ENCODE peak calls at places on chromosomes 3 and 15, in nine cellular contexts. F is stomach, X is T-helper 1 cell, N is Caki2, V is NCI-H1694 treated with DMSO at 0.1 percent for 48 hours, W is caudate nucleus, M is left kidney, L is cortex of kidney, A is dermis microvascular lymphatic vessel endothelial cell. P is an unnamed sample.

GRCh38 chr15:57031605-57032004 is 113.2 kb downstream of the TCF12 start:
- DNase-seq in A (peak), M (peak), V (no peak), L (no peak), X (no peak), F (no peak), W (no peak), N (peak), P (no peak)

GRCh38 chr15:70387086-70387485 is 289.4 kb upstream of the TLE3 start:
- DNase-seq in F (no peak), W (no peak), M (no peak), V (no peak), L (no peak), N (no peak), A (no peak), X (no peak), P (no peak)

GRCh38 chr3:58874248-58874741 is 175.5 kb downstream of the CFAP20DC start:
- DNase-seq in W (no peak), X (no peak), F (no peak), V (no peak), L (no peak), N (no peak), A (no peak), M (no peak), P (no peak)

GRCh38 chr15:62932436-62932835 is 110.1 kb upstream of the TPM1 start:
- DNase-seq in X (no peak), N (no peak), A (no peak), M (no peak), F (no peak), V (no peak), W (no peak), L (no peak), P (no peak)

GRCh38 chr3:79367066-79367465 is 400.7 kb downstream of the ROBO1 start:
- DNase-seq in W (no peak), M (no peak), X (no peak), L (no peak), A (no peak), V (no peak), F (no peak), N (no peak), P (no peak)

GRCh38 chr3:140206196-140207040 is 271.4 kb downstream of the CLSTN2 start:
- DNase-seq in A (no peak), L (no peak), V (peak), M (peak), X (no peak), W (no peak), F (no peak), N (peak), P (peak)

GRCh38 chr3:116139607-116140006 is 305.7 kb downstream of the LSAMP start:
- DNase-seq in X (no peak), M (no peak), W (no peak), A (no peak), V (no peak), F (no peak), L (no peak), N (no peak), P (no peak)

GRCh38 chr3:172753125-172753524 is 2.6 kb downstream of the ECT2 start:
- DNase-seq in X (no peak), L (no peak), M (no peak), F (no peak), A (no peak), W (no peak), V (no peak), N (no peak), P (no peak)

GRCh38 chr3:8734137-8734878 is 706 bp downstream of the CAV3 start:
- DNase-seq in F (no peak), N (no peak), M (no peak), X (no peak), A (no peak), L (no peak), V (no peak), W (no peak), P (no peak)

GRCh38 chr15:99324082-99324620 is 72.9 kb downstream of the LRRC28 start:
- DNase-seq in L (no peak), N (peak), M (no peak), A (peak), W (no peak), V (no peak), X (no peak), F (no peak), P (no peak)

GRCh38 chr15:60477991-60478632 is 830 bp downstream of the ICE2 start:
- DNase-seq in W (no peak), A (peak), V (no peak), X (no peak), M (peak), F (no peak), L (no peak), N (peak), P (no peak)

GRCh38 chr3:100463002-100463401 is 29.4 kb upstream of the TMEM45A start:
- DNase-seq in W (no peak), L (no peak), A (peak), X (no peak), V (peak), F (no peak), M (peak), N (peak), P (peak)

GRCh38 chr3:73656241-73656890 is 31.6 kb upstream of the PDZRN3 start:
- DNase-seq in X (no peak), W (no peak), N (no peak), M (no peak), A (no peak), L (no peak), V (no peak), F (no peak), P (no peak)

GRCh38 chr3:194584435-194584776 is 48.8 kb downstream of the TMEM44 start:
- DNase-seq in M (no peak), L (no peak), V (no peak), X (no peak), W (no peak), A (no peak), F (no peak), N (no peak), P (no peak)

P was measured in DMS 273 treated with DMSO at 0.1 percent for 48 hours.